ENCODE peak calls at places on chromosomes 6 and 20, in five cellular contexts. W is NCI-H774, D is left ventricle myocardium superior, E is AG10803, L is lower lobe of right lung. S is an unnamed sample.

GRCh38 chr6:53492860-53493634 is 51.9 kb downstream of the GCLC start:
- DNase-seq in W (peak; percentile 29), D (no peak), E (peak; percentile 64), L (no peak), S (peak; percentile 88)

GRCh38 chr6:41741625-41742490 is 5.3 kb downstream of the PGC start:
- DNase-seq in W (no peak), D (no peak), E (no peak), L (peak; percentile 43), S (no peak)

GRCh38 chr6:17057322-17057721 is 44.5 kb upstream of the STMND1 start:
- DNase-seq in W (no peak), D (no peak), E (peak; percentile 21), L (no peak), S (no peak)

GRCh38 chr6:170152111-170152926 is 138.6 kb downstream of the DLL1 start:
- DNase-seq in W (peak; percentile 77), D (no peak), E (no peak), L (peak; percentile 70), S (peak; percentile 61)

GRCh38 chr6:87722831-87723726 is 21.0 kb upstream of the AKIRIN2 start:
- DNase-seq in W (peak; percentile 29), D (peak; percentile 79), E (peak; percentile 98), L (peak; percentile 68), S (no peak)

GRCh38 chr20:41692479-41693135 is 74.4 kb upstream of the CHD6 start:
- DNase-seq in W (peak; percentile 68), D (peak; percentile 91), E (peak; percentile 55), L (peak; percentile 91), S (peak; percentile 51)

GRCh38 chr20:19003759-19004336 is 190.3 kb downstream of the SCP2D1 start:
- DNase-seq in W (no peak), D (no peak), E (peak; percentile 29), L (no peak), S (no peak)

GRCh38 chr6:10685092-10685769 is 9.2 kb downstream of the C6orf52 start:
- DNase-seq in W (no peak), D (no peak), E (no peak), L (no peak), S (no peak)

GRCh38 chr20:51861726-51862466 is 59.6 kb upstream of the SALL4 start:
- DNase-seq in W (no peak), D (no peak), E (no peak), L (no peak), S (no peak)

GRCh38 chr6:106733386-106733785 is 104.0 kb downstream of the QRSL1 start:
- DNase-seq in W (no peak), D (no peak), E (no peak), L (no peak), S (no peak)

GRCh38 chr6:138824482-138825134 is 28.7 kb downstream of the ECT2L start:
- DNase-seq in W (no peak), D (no peak), E (no peak), L (no peak), S (no peak)

GRCh38 chr6:100281471-100281878 is 183.2 kb downstream of the SIM1 start:
- DNase-seq in W (no peak), D (peak; percentile 14), E (no peak), L (no peak), S (no peak)

GRCh38 chr20:31566332-31566657 is 38.8 kb upstream of the ID1 start:
- DNase-seq in W (no peak), D (no peak), E (no peak), L (no peak), S (no peak)

GRCh38 chr6:133741375-133741861 is 147.5 kb upstream of the TCF21 start:
- DNase-seq in W (peak; percentile 38), D (no peak), E (peak; percentile 58), L (no peak), S (peak; percentile 56)

GRCh38 chr20:62742979-62743776 is 34.5 kb downstream of the NTSR1 start:
- DNase-seq in W (no peak), D (peak; percentile 15), E (no peak), L (peak; percentile 34), S (no peak)

GRCh38 chr6:114096553-114097172 is 125.7 kb upstream of the HDAC2 start:
- DNase-seq in W (peak; percentile 81), D (no peak), E (peak; percentile 34), L (no peak), S (peak; percentile 30)

GRCh38 chr6:103675807-103676406 is 1183.8 kb downstream of the HACE1 start:
- DNase-seq in W (no peak), D (no peak), E (no peak), L (no peak), S (no peak)

GRCh38 chr20:29876911-29877285 is 1380.6 kb upstream of the DEFB115 start:
- DNase-seq in W (no peak), D (no peak), E (no peak), L (peak; percentile 48), S (no peak)

GRCh38 chr20:51554538-51555165 is 12.1 kb upstream of the NFATC2 start:
- DNase-seq in W (no peak), D (no peak), E (peak; percentile 88), L (no peak), S (no peak)

GRCh38 chr6:165820407-165820806 is 157.4 kb upstream of the PDE10A start:
- DNase-seq in W (no peak), D (no peak), E (no peak), L (no peak), S (peak; percentile 50)

GRCh38 chr6:30684386-30685156 is 1.9 kb downstream of the PPP1R18 start:
- DNase-seq in W (no peak), D (peak; percentile 72), E (peak; percentile 31), L (peak; percentile 80), S (no peak)

GRCh38 chr6:150253489-150253888 is 110.6 kb downstream of the PPP1R14C start:
- DNase-seq in W (no peak), D (no peak), E (no peak), L (no peak), S (no peak)

GRCh38 chr6:148463671-148464070 is 121.0 kb downstream of the SASH1 start:
- DNase-seq in W (no peak), D (no peak), E (no peak), L (no peak), S (no peak)

GRCh38 chr20:31630187-31630790 is 7.4 kb upstream of the COX4I2 start:
- DNase-seq in W (no peak), D (no peak), E (no peak), L (no peak), S (peak; percentile 54)

GRCh38 chr6:108464506-108465084 is 96.1 kb upstream of the FOXO3 start:
- DNase-seq in W (no peak), D (no peak), E (no peak), L (no peak), S (no peak)

GRCh38 chr20:15889073-15889923 is 684.0 kb downstream of the KIF16B start:
- DNase-seq in W (no peak), D (no peak), E (no peak), L (no peak), S (no peak)

GRCh38 chr6:41940759-41941279 is 789 bp downstream of the CCND3 start:
- DNase-seq in W (no peak), D (peak; percentile 77), E (no peak), L (peak; percentile 70), S (no peak)

GRCh38 chr20:62583424-62583920 is 58.8 kb upstream of the SLCO4A1 start:
- DNase-seq in W (no peak), D (no peak), E (peak; percentile 18), L (no peak), S (no peak)

GRCh38 chr6:79215233-79215824 is 19.2 kb downstream of the HMGN3 start:
- DNase-seq in W (no peak), D (no peak), E (no peak), L (no peak), S (no peak)

GRCh38 chr6:69026715-69027114 is 391.6 kb downstream of the ADGRB3 start:
- DNase-seq in W (no peak), D (no peak), E (no peak), L (no peak), S (no peak)

GRCh38 chr6:22326500-22326899 is 29.7 kb upstream of the PRL start:
- DNase-seq in W (no peak), D (no peak), E (no peak), L (no peak), S (no peak)

GRCh38 chr20:60115452-60115851 is 157.2 kb downstream of the CDH26 start:
- DNase-seq in W (no peak), D (no peak), E (no peak), L (no peak), S (no peak)